ENCODE peak calls at places on chromosomes 5 and 9, in eight cellular contexts. V is lower leg skin, D is mesenchymal stem cell, C is GM12891, W is hypothalamus, R is SHP77, L is BJ, Z is B cell. I is an unnamed sample.

GRCh38 chr5:68482199-68482598 is 266.6 kb downstream of the PIK3R1 start:
- DNase-seq in V (no peak), D (peak; percentile 29), C (no peak), W (no peak), R (no peak), L (no peak), Z (no peak), I (no peak)

GRCh38 chr9:8492034-8492433 is 692.5 kb upstream of the DMAC1 start:
- DNase-seq in V (no peak), D (no peak), C (no peak), W (no peak), R (no peak), L (no peak), Z (no peak), I (no peak)

GRCh38 chr9:92467511-92467910 is 14.8 kb downstream of the ASPN start:
- DNase-seq in V (no peak), D (no peak), C (no peak), W (no peak), R (no peak), L (no peak), Z (no peak), I (no peak)

GRCh38 chr5:113806823-113807222 is 293.3 kb downstream of the YTHDC2 start:
- DNase-seq in V (no peak), D (peak; percentile 53), C (no peak), W (no peak), R (no peak), L (no peak), Z (no peak), I (no peak)

GRCh38 chr9:32550046-32550608 is 2.0 kb upstream of the SMIM27 start:
- DNase-seq in V (no peak), D (peak; percentile 58), C (no peak), W (no peak), R (no peak), L (no peak), Z (no peak), I (no peak)

GRCh38 chr5:181053760-181054122 is 13.7 kb downstream of the BTNL9 start:
- DNase-seq in V (peak; percentile 86), D (no peak), C (no peak), W (no peak), R (no peak), L (no peak), Z (peak; percentile 54), I (no peak)

GRCh38 chr5:39092581-39093350 is 18.6 kb upstream of the RICTOR start:
- DNase-seq in V (no peak), D (peak; percentile 67), C (no peak), W (no peak), R (peak; percentile 84), L (no peak), Z (no peak), I (no peak)

GRCh38 chr9:132350861-132351315 is 3.9 kb downstream of the SETX start:
- DNase-seq in V (no peak), D (peak; percentile 50), C (no peak), W (no peak), R (no peak), L (no peak), Z (peak; percentile 41), I (no peak)

GRCh38 chr9:98795295-98795955 is 930 bp downstream of the ANKS6 start:
- DNase-seq in V (peak; percentile 69), D (no peak), C (no peak), W (no peak), R (no peak), L (no peak), Z (no peak), I (no peak)

GRCh38 chr9:128385493-128386205 is 14.5 kb downstream of the URM1 start:
- DNase-seq in V (no peak), D (no peak), C (no peak), W (no peak), R (no peak), L (no peak), Z (no peak), I (no peak)

GRCh38 chr5:25334288-25334790 is 689.6 kb upstream of the CDH10 start:
- DNase-seq in V (no peak), D (no peak), C (no peak), W (no peak), R (no peak), L (no peak), Z (no peak), I (no peak)

GRCh38 chr5:172620506-172620905 is 20.6 kb upstream of the NEURL1B start:
- DNase-seq in V (no peak), D (no peak), C (no peak), W (no peak), R (no peak), L (no peak), Z (no peak), I (no peak)

GRCh38 chr5:65819905-65820240 is 97.9 kb downstream of the NLN start:
- DNase-seq in V (no peak), D (no peak), C (no peak), W (no peak), R (no peak), L (no peak), Z (no peak), I (no peak)

I was measured in GM12892.